ENCODE peak calls at places on chromosomes 16 and 17, in four cellular contexts. O, Q, X and W are unnamed samples.

GRCh38 chr16:3157229-3158013 is 22.6 kb downstream of the ZNF213 start:
- DNase-seq in O (peak), Q (peak), X (peak), W (peak)

GRCh38 chr17:60359415-60359814 is 32.5 kb downstream of the USP32 start:
- DNase-seq in Q (no peak), X (no peak), O (no peak), W (no peak)

GRCh38 chr16:2156025-2156848 is 655 bp downstream of the TRAF7 start:
- DNase-seq in X (peak), O (peak), Q (no peak), W (no peak)

GRCh38 chr17:3843935-3844516 is 2.0 kb downstream of the NCBP3 start:
- DNase-seq in O (no peak), Q (no peak), X (peak), W (no peak)

GRCh38 chr16:12144355-12144754 is 167.8 kb downstream of the SNX29 start:
- DNase-seq in X (no peak), O (no peak), Q (no peak), W (no peak)

GRCh38 chr16:71358464-71359031 is at the start of gene CALB2:
- DNase-seq in X (peak), Q (peak), O (peak), W (peak)

GRCh38 chr17:36611345-36612072 is 10.1 kb downstream of the MRM1 start:
- DNase-seq in O (peak), X (no peak), Q (no peak), W (no peak)

GRCh38 chr16:83530293-83530692 is 277.5 kb upstream of the HSBP1 start:
- DNase-seq in Q (no peak), O (peak), X (no peak), W (no peak)

DNA sequence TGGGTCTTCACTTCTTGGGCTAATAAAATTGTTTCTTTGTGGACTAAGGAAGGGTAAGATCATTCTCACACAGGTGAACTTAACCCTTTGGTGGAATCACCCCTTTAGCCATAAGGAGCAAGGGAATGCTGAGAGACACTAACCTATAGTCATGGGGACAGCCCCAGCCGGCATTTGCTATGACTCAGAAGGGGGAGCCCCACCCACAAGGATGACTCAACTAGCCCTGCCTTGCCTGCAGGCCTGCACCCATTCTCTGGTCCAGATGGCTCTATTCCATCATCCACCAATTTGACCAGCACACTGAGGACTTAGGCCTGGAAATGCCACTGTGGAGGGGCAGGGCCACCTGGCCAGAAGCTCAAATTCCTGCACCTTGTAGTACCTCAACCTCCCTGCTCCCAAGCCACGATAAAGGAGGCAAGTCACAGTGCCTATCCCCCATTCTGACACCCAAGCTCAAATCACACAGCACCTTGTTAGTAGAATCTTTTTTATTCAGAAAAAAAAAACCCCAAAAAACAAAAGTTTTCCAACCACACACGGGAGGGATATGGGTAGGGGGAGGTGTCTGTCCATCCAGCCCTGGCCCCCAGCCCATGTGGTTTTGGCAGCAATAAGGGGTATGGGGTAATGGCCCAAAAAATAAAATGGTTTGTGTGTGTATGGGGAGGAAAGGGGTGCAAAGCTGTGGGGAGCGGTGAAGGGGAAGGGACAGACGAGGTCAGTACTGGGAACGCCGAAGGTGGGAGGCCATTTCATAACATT is 3.0 kb downstream of the PFN1 start:
- DNase-seq in O (peak), Q (peak), X (peak), W (peak)
- H3K4me3 ChIP-seq in O (peak), Q (no peak), X (peak), W (peak)

GRCh38 chr16:10828851-10829331 is 10.3 kb upstream of the TVP23A start:
- DNase-seq in O (peak), Q (peak), X (no peak), W (peak)
- H3K27ac ChIP-seq in O (no peak), Q (peak), X (no peak), W (peak)

DNA sequence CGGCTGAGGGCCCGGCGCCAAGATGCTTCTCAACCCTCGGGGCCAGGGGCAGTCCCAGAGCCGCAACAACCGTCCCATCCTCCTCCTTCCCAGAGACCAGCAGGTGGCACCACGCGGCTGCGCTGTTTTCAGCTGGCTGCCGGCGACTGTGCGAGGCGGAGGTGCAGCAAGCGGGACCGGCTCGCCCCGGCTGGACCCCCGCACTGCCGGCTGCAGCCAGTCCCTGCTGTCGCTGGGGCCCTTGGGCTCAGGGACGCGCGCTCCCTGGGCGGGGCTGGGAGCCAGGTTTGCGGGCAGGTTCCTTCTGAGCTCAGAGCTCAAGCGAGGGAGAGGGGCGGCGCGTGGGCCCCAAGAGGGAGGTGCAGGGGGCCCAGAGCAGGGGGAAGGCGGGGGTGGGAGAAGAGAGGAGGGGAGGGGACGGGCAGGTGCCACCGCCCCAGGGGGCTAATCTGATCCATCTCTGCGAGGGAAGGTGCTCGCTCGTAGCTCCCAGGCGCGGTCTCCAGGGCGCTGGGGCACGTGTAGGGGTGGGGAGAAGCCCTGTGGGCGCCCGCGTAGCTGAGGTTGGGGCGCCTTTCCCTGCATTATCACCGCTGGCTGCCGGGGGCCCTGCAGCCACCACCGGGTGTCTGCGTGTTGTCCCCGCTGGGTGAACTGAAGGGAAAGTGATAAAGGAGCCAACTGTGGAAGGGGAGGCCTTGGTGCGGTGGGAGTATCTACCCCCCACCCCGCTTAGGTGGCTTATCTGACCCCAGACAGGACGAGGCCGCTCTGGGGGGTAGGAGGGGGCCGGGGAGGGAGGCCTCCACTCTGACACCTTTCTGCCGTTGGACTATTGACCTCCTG is 24.2 kb downstream of the STAT5A start:
- DNase-seq in X (peak), O (peak), Q (peak), W (peak)
- TF ChIP-seq CTCF in X (peak), O (peak), Q (peak), W (peak)

GRCh38 chr17:65054602-65055001 is 1.9 kb downstream of the GNA13 start:
- DNase-seq in Q (no peak), O (no peak), X (no peak), W (no peak)
- H3K4me3 ChIP-seq in Q (peak), O (peak), X (peak), W (no peak)

DNA sequence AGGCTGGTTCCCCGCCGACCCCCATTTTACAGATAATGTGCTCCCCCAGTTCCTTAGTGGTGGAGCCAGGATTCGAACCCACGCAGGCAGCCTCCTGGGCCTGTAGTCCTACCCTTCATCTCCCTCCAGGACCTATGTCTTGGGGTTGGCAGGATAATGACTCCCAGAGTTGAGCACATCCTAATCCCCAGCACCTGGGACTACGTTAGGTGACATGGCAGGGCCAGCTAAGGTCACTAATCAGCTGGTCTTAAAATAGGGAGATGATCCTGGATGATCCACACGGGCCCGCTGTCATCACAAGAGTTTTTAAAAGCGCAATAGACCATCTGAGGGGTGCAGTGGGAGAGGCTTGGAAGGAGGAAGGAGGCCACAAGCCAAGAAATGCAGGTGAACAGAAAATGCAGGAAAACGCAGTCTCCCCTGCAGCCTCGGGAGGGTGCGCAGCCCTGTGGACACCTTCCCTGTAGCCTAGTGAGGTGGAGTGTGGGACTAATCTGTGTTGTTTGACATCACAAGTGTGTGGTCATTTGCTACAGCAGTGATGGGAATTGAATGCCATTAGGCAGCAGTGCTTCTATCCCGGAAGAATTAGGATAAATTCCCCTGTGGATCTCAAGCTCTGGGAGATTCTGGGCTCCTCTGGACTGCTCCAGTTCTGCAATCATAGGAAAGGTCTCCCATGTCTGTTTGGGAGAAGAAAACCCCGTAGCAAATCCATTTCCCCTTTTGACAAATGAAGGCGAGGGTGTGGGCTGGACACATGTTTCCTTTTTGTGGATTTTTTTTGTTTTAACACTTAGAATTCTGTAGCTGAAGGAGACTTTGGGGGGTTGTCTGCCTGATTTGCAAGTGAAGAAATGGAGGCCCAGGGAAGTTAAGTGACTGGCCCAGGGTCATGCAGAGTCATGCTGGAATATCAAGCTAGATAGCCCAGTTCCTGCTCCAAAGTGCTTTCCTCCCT is 297.8 kb downstream of the SEC14L1 start:
- DNase-seq in O (no peak), X (no peak), Q (no peak), W (no peak)
- H3K27ac ChIP-seq in O (no peak), X (no peak), Q (peak), W (peak)

GRCh38 chr17:76405607-76405966 is 21.2 kb downstream of the SPHK1 start:
- DNase-seq in O (no peak), X (no peak), Q (no peak), W (no peak)

GRCh38 chr17:76405967-76406647 is 21.7 kb downstream of the SPHK1 start:
- DNase-seq in Q (peak), X (no peak), O (no peak), W (no peak)

GRCh38 chr17:76408037-76408849 is 23.8 kb downstream of the SPHK1 start:
- DNase-seq in X (peak), O (no peak), Q (peak), W (peak)

GRCh38 chr17:76404976-76405563 is 20.7 kb downstream of the SPHK1 start:
- DNase-seq in X (no peak), Q (peak), O (no peak), W (no peak)

GRCh38 chr17:76407509-76407908 is 23.1 kb downstream of the SPHK1 start:
- DNase-seq in X (no peak), O (no peak), Q (no peak), W (no peak)
- TF ChIP-seq CTCF in X (no peak), O (no peak), Q (no peak), W (no peak)

GRCh38 chr16:49700928-49701685 is 154.8 kb downstream of the ZNF423 start:
- DNase-seq in X (no peak), Q (no peak), O (peak), W (no peak)

GRCh38 chr16:49698931-49699715 is 156.8 kb downstream of the ZNF423 start:
- DNase-seq in O (peak), Q (peak), X (no peak), W (no peak)

GRCh38 chr16:49701867-49702494 is 153.9 kb downstream of the ZNF423 start:
- DNase-seq in Q (peak), X (no peak), O (no peak), W (peak)

GRCh38 chr16:49699718-49700117 is 156.2 kb downstream of the ZNF423 start:
- DNase-seq in O (no peak), X (no peak), Q (no peak), W (no peak)

DNA sequence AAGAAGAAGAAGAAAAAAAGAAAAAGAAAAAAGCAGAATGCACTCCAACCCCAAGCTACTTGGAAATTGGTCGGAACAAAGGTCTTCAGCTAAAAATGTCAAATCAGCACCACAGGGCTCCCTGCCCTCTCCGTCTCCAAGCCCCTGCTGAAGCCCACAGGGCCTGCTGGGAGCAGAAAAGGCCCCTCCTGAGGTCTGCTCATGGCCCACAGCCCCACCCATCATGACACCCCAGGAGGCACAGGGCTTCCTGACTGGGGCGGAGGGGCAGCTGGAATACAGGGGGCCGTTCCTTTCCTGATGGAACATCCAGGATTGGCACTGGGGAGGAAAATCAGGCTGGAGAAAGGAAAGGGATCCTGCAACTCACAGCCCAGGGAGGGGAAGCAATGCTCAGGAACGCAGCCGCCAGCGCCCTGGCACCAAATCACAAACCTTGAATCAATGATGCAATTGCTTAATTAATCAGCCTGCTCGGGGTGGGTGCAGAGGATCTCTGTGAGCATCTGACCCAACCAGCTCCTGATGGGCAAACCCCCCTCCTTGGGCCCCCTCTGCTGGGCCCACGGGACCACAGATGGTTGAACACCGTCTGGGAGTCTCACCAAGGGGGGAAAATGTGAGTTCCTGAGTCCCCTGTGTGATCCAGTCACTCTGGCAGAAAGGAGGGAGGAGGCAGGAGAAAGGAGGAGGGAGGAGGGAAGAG is 155.5 kb downstream of the ZNF423 start:
- DNase-seq in O (no peak), Q (no peak), X (no peak), W (peak)
- H3K4me3 ChIP-seq in O (no peak), Q (no peak), X (no peak), W (no peak)

GRCh38 chr16:57155702-57156350 is 30.0 kb downstream of the PSME3IP1 start:
- DNase-seq in Q (no peak), O (no peak), X (no peak), W (no peak)

GRCh38 chr16:57156351-57156703 is 29.5 kb downstream of the PSME3IP1 start:
- DNase-seq in O (no peak), X (peak), Q (no peak), W (no peak)

GRCh38 chr16:57163842-57164241 is 22.0 kb downstream of the PSME3IP1 start:
- DNase-seq in Q (no peak), O (no peak), X (no peak), W (no peak)

GRCh38 chr16:57153841-57154240 is 32.0 kb downstream of the PSME3IP1 start:
- DNase-seq in O (no peak), X (no peak), Q (no peak), W (no peak)

DNA sequence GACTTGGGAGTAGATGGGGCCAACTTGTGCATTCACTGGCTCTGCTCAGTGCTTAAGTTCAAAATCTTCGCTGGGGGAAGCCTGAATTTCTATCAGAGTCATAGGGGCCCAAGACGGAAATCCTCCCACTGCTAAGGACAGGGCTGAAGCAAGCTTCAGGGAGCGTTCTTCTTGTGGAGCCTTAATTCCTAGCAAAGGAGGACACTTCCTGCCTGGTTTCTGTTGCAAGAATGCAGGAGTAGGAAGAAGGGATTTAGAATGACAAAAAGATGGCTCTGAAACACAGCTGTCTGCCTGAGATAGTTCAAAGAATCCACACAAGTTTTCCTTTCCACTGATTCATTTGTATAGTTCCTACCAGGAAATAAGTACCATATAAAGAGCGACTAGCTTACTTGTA is 26.4 kb downstream of the PSME3IP1 start:
- DNase-seq in X (no peak), O (no peak), Q (no peak), W (no peak)
- H3K27ac ChIP-seq in X (no peak), O (no peak), Q (no peak), W (no peak)